ENCODE peak calls at places on chromosomes 12 and 14, in seven cellular contexts. One of them, this sample, is unnamed.

GRCh38 chr14:20327005-20327869 is 5.8 kb downstream of the CCNB1IP1 start:
- DNase-seq in astrocyte of the spinal cord: peak
- DNase-seq in lower lobe of right lung: no peak
- DNase-seq in right atrium auricular region: no peak
- DNase-seq in mesothelial cell of epicardium: no peak
- DNase-seq in GM04503: no peak
- DNase-seq in memory B cell: peak
- DNase-seq in this sample: peak

GRCh38 chr14:74620497-74620921 is 8.5 kb upstream of the LTBP2 start:
- DNase-seq in astrocyte of the spinal cord: peak
- DNase-seq in memory B cell: no peak
- DNase-seq in GM04503: peak
- DNase-seq in lower lobe of right lung: no peak
- DNase-seq in right atrium auricular region: no peak
- DNase-seq in mesothelial cell of epicardium: no peak
- DNase-seq in this sample: no peak

GRCh38 chr14:94676495-94677238 is 64.5 kb downstream of the SERPINA3 start:
- DNase-seq in lower lobe of right lung: no peak
- DNase-seq in right atrium auricular region: no peak
- DNase-seq in mesothelial cell of epicardium: peak
- DNase-seq in astrocyte of the spinal cord: no peak
- DNase-seq in memory B cell: no peak
- DNase-seq in GM04503: no peak
- DNase-seq in this sample: no peak

GRCh38 chr14:101774814-101775213 is 13.3 kb downstream of the PPP2R5C start:
- DNase-seq in mesothelial cell of epicardium: no peak
- DNase-seq in right atrium auricular region: no peak
- DNase-seq in GM04503: no peak
- DNase-seq in memory B cell: no peak
- DNase-seq in lower lobe of right lung: no peak
- DNase-seq in astrocyte of the spinal cord: no peak
- DNase-seq in this sample: no peak

GRCh38 chr14:82366803-82367202 is 833.1 kb upstream of the SEL1L start:
- DNase-seq in right atrium auricular region: no peak
- DNase-seq in GM04503: no peak
- DNase-seq in astrocyte of the spinal cord: no peak
- DNase-seq in mesothelial cell of epicardium: no peak
- DNase-seq in lower lobe of right lung: no peak
- DNase-seq in memory B cell: no peak
- DNase-seq in this sample: no peak

GRCh38 chr12:78835493-78835892 is 29.1 kb upstream of the SYT1 start:
- DNase-seq in memory B cell: no peak
- DNase-seq in lower lobe of right lung: no peak
- DNase-seq in right atrium auricular region: no peak
- DNase-seq in astrocyte of the spinal cord: no peak
- DNase-seq in mesothelial cell of epicardium: no peak
- DNase-seq in GM04503: no peak
- DNase-seq in this sample: no peak

GRCh38 chr12:57836442-57837375 is 9.8 kb downstream of the CTDSP2 start:
- DNase-seq in astrocyte of the spinal cord: peak
- DNase-seq in GM04503: peak
- DNase-seq in mesothelial cell of epicardium: peak
- DNase-seq in right atrium auricular region: peak
- DNase-seq in lower lobe of right lung: no peak
- DNase-seq in memory B cell: no peak
- DNase-seq in this sample: no peak

GRCh38 chr12:3241621-3242020 is 164.4 kb downstream of the TSPAN9 start:
- DNase-seq in mesothelial cell of epicardium: no peak
- DNase-seq in lower lobe of right lung: no peak
- DNase-seq in GM04503: no peak
- DNase-seq in right atrium auricular region: no peak
- DNase-seq in astrocyte of the spinal cord: no peak
- DNase-seq in memory B cell: no peak
- DNase-seq in this sample: no peak

GRCh38 chr12:9090220-9090619 is 25.5 kb downstream of the A2M start:
- DNase-seq in right atrium auricular region: no peak
- DNase-seq in lower lobe of right lung: no peak
- DNase-seq in mesothelial cell of epicardium: no peak
- DNase-seq in astrocyte of the spinal cord: no peak
- DNase-seq in memory B cell: no peak
- DNase-seq in GM04503: no peak
- DNase-seq in this sample: no peak

GRCh38 chr12:58540480-58541299 is 379.6 kb downstream of the LRIG3 start:
- DNase-seq in mesothelial cell of epicardium: peak
- DNase-seq in right atrium auricular region: peak
- DNase-seq in GM04503: peak
- DNase-seq in astrocyte of the spinal cord: peak
- DNase-seq in memory B cell: no peak
- DNase-seq in lower lobe of right lung: peak
- DNase-seq in this sample: no peak

GRCh38 chr12:71312767-71313375 is 126.7 kb upstream of the LGR5 start:
- DNase-seq in GM04503: no peak
- DNase-seq in astrocyte of the spinal cord: peak
- DNase-seq in mesothelial cell of epicardium: no peak
- DNase-seq in memory B cell: no peak
- DNase-seq in right atrium auricular region: no peak
- DNase-seq in lower lobe of right lung: no peak
- DNase-seq in this sample: no peak

GRCh38 chr14:21093769-21094681 is 4.4 kb downstream of the ZNF219 start:
- DNase-seq in mesothelial cell of epicardium: no peak
- DNase-seq in lower lobe of right lung: no peak
- DNase-seq in astrocyte of the spinal cord: no peak
- DNase-seq in memory B cell: no peak
- DNase-seq in right atrium auricular region: no peak
- DNase-seq in GM04503: no peak
- DNase-seq in this sample: peak

GRCh38 chr14:53412819-53413664 is 259.9 kb upstream of the DDHD1 start:
- DNase-seq in astrocyte of the spinal cord: no peak
- DNase-seq in lower lobe of right lung: no peak
- DNase-seq in mesothelial cell of epicardium: no peak
- DNase-seq in memory B cell: no peak
- DNase-seq in right atrium auricular region: no peak
- DNase-seq in GM04503: no peak
- DNase-seq in this sample: no peak

GRCh38 chr12:43964966-43965365 is 129.1 kb downstream of the TMEM117 start:
- DNase-seq in mesothelial cell of epicardium: no peak
- DNase-seq in GM04503: no peak
- DNase-seq in lower lobe of right lung: no peak
- DNase-seq in right atrium auricular region: no peak
- DNase-seq in astrocyte of the spinal cord: peak
- DNase-seq in memory B cell: no peak
- DNase-seq in this sample: no peak

GRCh38 chr12:51388066-51388799 is 3.0 kb downstream of the GALNT6 start:
- DNase-seq in astrocyte of the spinal cord: no peak
- DNase-seq in lower lobe of right lung: no peak
- DNase-seq in GM04503: peak
- DNase-seq in memory B cell: no peak
- DNase-seq in mesothelial cell of epicardium: no peak
- DNase-seq in right atrium auricular region: no peak
- DNase-seq in this sample: no peak

GRCh38 chr12:109757671-109758265 is 44.1 kb downstream of the FAM222A start:
- DNase-seq in memory B cell: no peak
- DNase-seq in lower lobe of right lung: peak
- DNase-seq in GM04503: no peak
- DNase-seq in right atrium auricular region: no peak
- DNase-seq in mesothelial cell of epicardium: no peak
- DNase-seq in astrocyte of the spinal cord: no peak
- DNase-seq in this sample: no peak

GRCh38 chr14:89270439-89271227 is 146.4 kb downstream of the FOXN3 start:
- DNase-seq in lower lobe of right lung: peak
- DNase-seq in GM04503: no peak
- DNase-seq in mesothelial cell of epicardium: no peak
- DNase-seq in astrocyte of the spinal cord: no peak
- DNase-seq in memory B cell: peak
- DNase-seq in right atrium auricular region: no peak
- DNase-seq in this sample: no peak

GRCh38 chr12:72499244-72499643 is 227.1 kb downstream of the TRHDE start:
- DNase-seq in lower lobe of right lung: no peak
- DNase-seq in GM04503: no peak
- DNase-seq in memory B cell: no peak
- DNase-seq in astrocyte of the spinal cord: no peak
- DNase-seq in right atrium auricular region: no peak
- DNase-seq in mesothelial cell of epicardium: no peak
- DNase-seq in this sample: no peak

This sample was measured in D721Med.